ENCODE peak calls at places on chromosomes 1 and 21, in nine cellular contexts. F is A549; X is brain microvascular endothelial cell; J is coronary artery; L is AG04450; V is psoas muscle; O is left ventricle myocardium inferior; R is right atrium auricular region; K is CD8-positive, alpha-beta T cell. I is an unnamed sample.
A peak's percentile ranks its signal among the peaks of the same experiment; 100 is the strongest.

GRCh38 chr1:202143768-202144509 is 598 bp downstream of the ARL8A start:
- DNase-seq in F (no peak), X (no peak), V (peak; percentile 73), L (no peak), O (peak; percentile 48), K (no peak), J (no peak), R (no peak), I (no peak)

GRCh38 chr1:162372159-162373071 is 4.2 kb downstream of the SPATA46 start:
- DNase-seq in X (no peak), K (no peak), J (no peak), R (no peak), L (no peak), V (no peak), O (no peak), F (no peak), I (no peak)

GRCh38 chr1:109263597-109264378 is 14.4 kb downstream of the CELSR2 start:
- DNase-seq in X (peak; percentile 65), L (no peak), V (peak; percentile 90), K (peak; percentile 54), F (peak; percentile 95), O (peak; percentile 75), J (no peak), R (peak; percentile 83), I (peak; percentile 36)

GRCh38 chr1:154936416-154937050 is at the start of gene PMVK:
- DNase-seq in O (peak; percentile 95), K (peak; percentile 89), L (peak; percentile 91), J (peak; percentile 98), F (peak; percentile 97), X (peak; percentile 93), V (peak; percentile 97), R (peak; percentile 98), I (peak; percentile 91)

GRCh38 chr1:165561257-165561656 is 17.5 kb downstream of the LRRC52 start:
- DNase-seq in L (no peak), O (no peak), K (no peak), X (no peak), J (no peak), V (no peak), R (no peak), F (no peak), I (no peak)

GRCh38 chr1:36062321-36062720 is 21.6 kb upstream of the TEKT2 start:
- DNase-seq in O (no peak), F (no peak), X (no peak), L (no peak), V (no peak), R (no peak), K (no peak), J (no peak), I (no peak)

GRCh38 chr1:57798499-57798898 is 374.6 kb upstream of the DAB1 start:
- DNase-seq in R (no peak), O (no peak), X (no peak), K (no peak), V (no peak), F (no peak), L (no peak), J (no peak), I (no peak)

GRCh38 chr1:7278045-7278444 is 492.8 kb downstream of the CAMTA1 start:
- DNase-seq in J (no peak), F (peak; percentile 54), R (no peak), L (no peak), K (no peak), X (no peak), O (no peak), V (no peak), I (no peak)

GRCh38 chr1:47930215-47930885 is 66.8 kb downstream of the TRABD2B start:
- DNase-seq in X (no peak), F (no peak), O (no peak), J (no peak), K (no peak), L (no peak), V (no peak), R (no peak), I (no peak)

GRCh38 chr1:63327417-63328139 is 5.2 kb downstream of the FOXD3 start:
- DNase-seq in K (no peak), V (peak; percentile 69), L (peak; percentile 15), R (no peak), F (peak; percentile 72), O (no peak), J (no peak), X (peak; percentile 52), I (no peak)

GRCh38 chr21:42850866-42851391 is 28.4 kb downstream of the WDR4 start:
- DNase-seq in O (no peak), J (no peak), L (no peak), K (no peak), X (peak; percentile 5), F (peak; percentile 36), R (no peak), V (no peak), I (no peak)

GRCh38 chr21:36059823-36060158 is 535 bp downstream of the SETD4 start:
- DNase-seq in O (peak; percentile 36), V (peak; percentile 70), F (no peak), R (no peak), J (peak; percentile 79), X (peak; percentile 39), K (no peak), L (no peak), I (peak; percentile 17)

GRCh38 chr1:161502181-161502580 is 3.1 kb upstream of the FCGR2A start:
- DNase-seq in X (no peak), F (no peak), V (no peak), J (no peak), L (no peak), R (no peak), O (no peak), K (no peak), I (no peak)

GRCh38 chr1:179129702-179130473 is 48.0 kb downstream of the TOR3A start:
- DNase-seq in V (no peak), O (no peak), X (no peak), J (no peak), F (peak; percentile 25), R (no peak), K (peak; percentile 6), L (no peak), I (no peak)

GRCh38 chr1:31509124-31510072 is 66.9 kb upstream of the TINAGL1 start:
- DNase-seq in X (no peak), F (peak; percentile 16), K (no peak), O (no peak), L (no peak), V (no peak), R (no peak), J (no peak), I (no peak)
- H3K27ac ChIP-seq in X (no peak overlapping the region), F (peak overlapping the region; percentile 40), K (no peak overlapping the region), O (no peak overlapping the region), L (no peak overlapping the region), V (no peak overlapping the region), R (no peak overlapping the region), J (no peak overlapping the region), I (no peak overlapping the region)

DNA sequence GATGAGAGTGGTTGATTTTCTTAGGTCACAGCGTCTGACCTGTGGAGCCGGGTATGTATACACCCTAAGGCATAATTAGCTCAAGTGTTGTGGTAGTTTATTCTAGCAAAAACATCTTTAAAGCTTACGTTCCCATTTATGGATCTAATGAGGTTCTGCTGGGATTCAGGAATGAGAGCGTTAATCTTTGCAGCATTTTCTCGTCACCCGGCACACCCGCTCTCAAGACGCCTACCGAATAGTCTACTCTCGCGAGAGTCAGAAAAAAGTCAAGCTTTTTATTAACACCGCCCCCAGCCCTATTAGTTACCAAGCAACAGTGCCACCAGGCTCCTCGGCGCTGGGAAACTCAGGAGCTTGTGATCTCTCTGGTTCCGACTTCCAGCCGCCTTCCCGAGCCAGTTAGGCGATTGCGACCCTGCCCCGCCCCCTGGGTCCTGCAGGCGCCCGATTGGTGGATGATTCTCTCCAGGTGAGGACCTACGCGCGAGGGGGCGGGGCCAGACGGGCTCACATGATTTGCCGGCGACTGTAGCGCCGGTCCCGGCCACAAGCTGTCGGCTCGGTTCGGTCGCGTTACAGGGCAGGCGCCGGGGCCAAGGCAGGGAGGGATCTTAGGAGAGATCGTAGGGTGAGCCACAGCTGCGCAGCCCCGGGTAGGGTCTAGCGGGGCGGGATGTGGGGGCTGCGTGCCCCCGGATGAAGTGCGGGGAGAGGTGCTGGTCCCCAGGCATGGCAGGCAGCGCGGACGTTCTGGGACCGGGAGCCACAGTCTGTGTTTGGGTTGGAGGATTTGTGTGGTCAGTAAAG is at the start of gene PFKFB2:
- DNase-seq in J (peak; percentile 97), V (peak; percentile 97), O (peak; percentile 97), L (peak; percentile 69), F (peak; percentile 98), R (peak; percentile 98), K (peak; percentile 89), X (peak; percentile 93), I (peak; percentile 86)
- TF ChIP-seq CTCF in J (peak; percentile 17), V (no peak), O (peak; percentile 51), L (no peak), F (no peak), R (no peak), K (peak; percentile 21), X (no peak), I (peak; percentile 44)

GRCh38 chr1:248857201-248857600 is 1.7 kb downstream of the ZNF692 start:
- DNase-seq in J (no peak), R (peak; percentile 50), L (no peak), O (no peak), X (no peak), F (no peak), V (no peak), K (no peak), I (no peak)
- H3K27ac ChIP-seq in J (no peak overlapping the region), R (no peak overlapping the region), L (no peak overlapping the region), O (no peak overlapping the region), X (no peak overlapping the region), F (peak overlapping the region; percentile 96), V (no peak overlapping the region), K (no peak overlapping the region), I (no peak overlapping the region)

GRCh38 chr1:177925006-177925405 is 44.9 kb downstream of the SEC16B start:
- DNase-seq in J (no peak), O (no peak), K (no peak), R (no peak), V (no peak), X (no peak), L (peak; percentile 37), F (no peak), I (no peak)

GRCh38 chr1:177926201-177926600 is 43.7 kb downstream of the SEC16B start:
- DNase-seq in V (no peak), R (no peak), O (no peak), J (no peak), X (no peak), L (no peak), F (no peak), K (no peak), I (no peak)

GRCh38 chr1:177923441-177923840 is 46.4 kb downstream of the SEC16B start:
- DNase-seq in J (no peak), O (no peak), V (no peak), R (no peak), F (no peak), K (no peak), L (no peak), X (no peak), I (no peak)

GRCh38 chr1:177922209-177922608 is 47.6 kb downstream of the SEC16B start:
- DNase-seq in L (no peak), J (no peak), R (no peak), F (no peak), O (no peak), V (no peak), K (no peak), X (no peak), I (no peak)

GRCh38 chr1:177921590-177921989 is 48.3 kb downstream of the SEC16B start:
- DNase-seq in J (no peak), R (no peak), L (no peak), F (no peak), V (no peak), K (no peak), O (no peak), X (no peak), I (no peak)
- TF ChIP-seq CTCF in J (no peak), R (no peak), L (no peak), F (no peak), V (no peak), K (no peak), O (no peak), X (no peak), I (no peak)

I was measured in thoracic aorta.